ENCODE peak calls at places on chromosome 17, in five cellular contexts. B is heart left ventricle, T is A549, K is ascending aorta, O is cardiac muscle cell. C is an unnamed sample. For H3K9me3, the result is how much of the 10 kb centered on the place peaks cover.

GRCh38 chr17:64198711-64199110 is 64.3 kb downstream of the TEX2 start:
- DNase-seq in B (no peak), T (no peak), K (no peak), O (no peak), C (no peak)

GRCh38 chr17:55458977-55459376 is 37.3 kb upstream of the MMD start:
- DNase-seq in B (no peak), T (no peak), K (no peak), O (no peak), C (peak)

GRCh38 chr17:75155191-75155601 is 884 bp upstream of the JPT1 start:
- DNase-seq in B (no peak), T (no peak), K (no peak), O (no peak), C (no peak)

GRCh38 chr17:76725580-76726230 is 701 bp downstream of the JMJD6 start:
- DNase-seq in B (peak), T (peak), K (peak), O (peak), C (peak)

GRCh38 chr17:7056386-7056785 is 12.5 kb upstream of the SLC16A11 start:
- DNase-seq in B (no peak), T (no peak), K (no peak), O (no peak), C (no peak)

GRCh38 chr17:67245073-67245693 is at the start of gene HELZ:
- DNase-seq in B (peak), T (peak), K (peak), O (peak), C (peak)

GRCh38 chr17:77846531-77847085 is 111.9 kb upstream of the TNRC6C start:
- DNase-seq in B (no peak), T (no peak), K (no peak), O (no peak), C (peak)

GRCh38 chr17:78040561-78041400 is 82.3 kb downstream of the TNRC6C start:
- DNase-seq in B (peak), T (peak), K (peak), O (no peak), C (peak)

GRCh38 chr17:19024101-19025078 is 19.8 kb upstream of the FAM83G start:
- DNase-seq in B (peak), T (no peak), K (no peak), O (no peak), C (peak)

GRCh38 chr17:46031920-46032319 is 32.9 kb downstream of the STH start:
- DNase-seq in B (no peak), T (no peak), K (no peak), O (no peak), C (no peak)

GRCh38 chr17:51355314-51356083 is 95.2 kb downstream of the UTP18 start:
- DNase-seq in B (no peak), T (no peak), K (no peak), O (no peak), C (no peak)

GRCh38 chr17:47884905-47885735 is 10.9 kb upstream of the SP2 start:
- DNase-seq in B (no peak), T (no peak), K (no peak), O (no peak), C (peak)
- H3K4me3 ChIP-seq in B (no peak), T (no peak), K (no peak), O (no peak), C (no peak)

DNA sequence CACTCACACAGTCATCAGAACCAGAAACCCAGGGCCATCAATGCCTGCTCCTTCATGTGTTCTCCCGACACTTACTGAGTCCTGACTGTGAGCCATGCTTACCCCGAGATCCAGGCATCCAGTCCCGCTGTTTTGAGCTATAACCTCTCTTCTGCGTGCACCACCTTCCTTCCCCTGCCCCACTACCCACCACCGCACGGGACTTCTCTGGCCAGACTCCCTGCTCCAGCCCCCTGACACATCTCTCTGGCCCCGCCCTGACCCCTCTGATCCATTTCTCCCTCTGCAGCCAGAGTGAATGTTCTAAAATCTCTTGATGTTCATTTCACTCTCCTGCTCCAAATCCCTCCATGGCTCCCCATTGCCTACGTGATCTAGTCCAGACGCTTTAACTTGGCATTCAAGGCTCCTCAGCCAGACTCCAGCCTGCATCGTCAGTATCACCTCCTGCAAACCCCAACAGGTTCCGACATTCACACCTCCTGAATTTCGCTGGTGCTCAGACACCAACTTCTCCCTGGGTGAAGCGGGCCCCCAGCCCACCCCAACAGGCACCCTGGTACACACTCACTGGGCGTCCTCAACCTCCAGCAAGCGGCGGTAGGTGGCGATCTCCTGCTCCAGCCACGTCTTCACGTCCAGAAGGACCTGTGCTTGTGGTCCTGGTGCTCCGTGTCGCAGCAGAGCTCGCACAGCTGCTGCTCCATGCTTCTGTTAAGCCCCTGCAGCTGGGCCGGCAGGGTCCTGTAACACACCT is 3.1 kb upstream of the KRT17 start:
- DNase-seq in B (no peak), T (no peak), K (no peak), O (no peak), C (no peak)
- H3K27ac ChIP-seq in B (no peak), T (no peak), K (no peak), O (no peak), C (no peak)

DNA sequence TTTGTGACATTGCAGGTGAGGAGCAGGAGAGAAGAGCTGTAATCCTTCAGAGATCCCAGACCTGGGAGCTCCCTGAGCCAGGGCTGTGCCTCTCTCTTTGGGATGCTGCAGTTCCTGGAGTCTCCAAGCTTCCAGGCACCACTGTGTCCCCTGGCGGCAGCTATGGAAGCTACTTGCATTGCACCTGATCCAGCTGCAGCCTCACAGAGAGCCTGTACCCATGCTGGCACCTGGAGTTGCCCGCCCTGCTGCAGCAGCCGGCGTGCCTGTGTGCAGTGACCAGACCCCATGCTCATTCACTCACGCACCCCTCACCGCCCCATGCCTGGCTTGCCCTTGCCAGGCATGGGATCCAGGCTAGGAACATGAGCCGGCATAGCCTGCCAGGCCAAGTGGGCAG is 51.8 kb upstream of the MED9 start:
- DNase-seq in B (no peak), T (no peak), K (no peak), O (no peak), C (no peak)
- H3K9me3 ChIP-seq in B (under half), T (under half), K (under half), O (under half), C (under half)

GRCh38 chr17:57550671-57551315 is 194.3 kb downstream of the CCDC182 start:
- DNase-seq in B (no peak), T (no peak), K (no peak), O (no peak), C (no peak)
- H3K4me3 ChIP-seq in B (no peak), T (no peak), K (no peak), O (no peak), C (no peak)

GRCh38 chr17:2264023-2264860 is 39.3 kb downstream of the SMG6 start:
- DNase-seq in B (no peak), T (no peak), K (no peak), O (peak), C (no peak)
- H3K27ac ChIP-seq in B (no peak), T (no peak), K (peak), O (no peak), C (peak)

DNA sequence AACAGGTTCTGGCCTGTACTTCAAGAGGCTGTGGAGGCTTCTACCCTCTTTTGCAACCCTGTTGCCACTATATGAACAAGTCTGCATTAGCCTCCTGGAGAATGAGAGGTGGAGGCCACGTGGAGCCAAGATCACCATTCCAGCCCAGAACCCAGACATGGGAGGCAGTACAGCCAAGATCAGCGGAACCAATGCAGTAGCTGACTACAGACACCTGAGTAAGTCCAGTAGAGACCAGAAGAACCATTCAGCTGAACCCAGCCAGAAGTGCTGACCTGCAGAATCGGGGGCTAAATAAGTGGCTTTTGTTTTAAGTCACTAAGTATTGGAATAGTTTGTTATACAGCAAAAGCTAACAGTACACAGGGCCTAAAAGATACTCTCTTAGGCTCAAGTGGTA is 12.1 kb downstream of the FAM20A start:
- DNase-seq in B (no peak), T (no peak), K (no peak), O (no peak), C (no peak)
- H3K9me3 ChIP-seq in B (under half), T (under half), K (under half), O (under half), C (under half)

DNA sequence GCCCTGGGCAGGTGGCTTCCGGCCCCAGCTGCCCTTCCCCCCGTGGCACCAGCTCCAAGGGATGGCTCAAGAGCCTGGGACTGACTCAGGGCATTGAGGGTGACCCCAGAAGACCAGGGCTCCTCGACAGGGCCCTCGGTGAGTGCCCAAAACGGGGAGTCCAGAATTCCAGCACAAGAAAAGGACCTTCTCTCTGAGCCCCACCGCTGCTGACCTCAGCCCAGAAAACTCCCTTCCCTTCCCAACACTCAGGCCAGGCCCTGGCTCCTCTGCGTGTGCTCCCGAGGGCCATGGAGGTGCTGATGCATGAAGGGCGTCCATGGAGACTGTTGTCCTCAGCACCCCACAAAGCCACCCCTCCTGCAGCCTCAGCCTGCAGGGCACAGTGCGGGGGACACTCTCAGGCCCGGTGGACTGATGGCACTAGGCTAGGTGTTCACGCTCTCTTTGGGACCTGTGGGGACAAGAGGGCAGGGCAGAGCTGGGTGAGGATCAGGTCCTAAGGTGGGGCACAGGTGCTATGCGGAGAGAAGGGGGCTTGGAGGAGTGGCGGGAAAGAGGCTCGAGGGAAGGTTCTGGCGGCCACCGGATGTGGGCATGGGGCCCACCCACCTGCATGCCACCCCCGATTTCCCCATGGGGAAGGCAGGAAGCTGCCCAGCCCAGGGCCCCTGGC is 4.3 kb upstream of the TSPOAP1 start:
- DNase-seq in B (no peak), T (no peak), K (no peak), O (no peak), C (no peak)
- H3K4me3 ChIP-seq in B (peak), T (no peak), K (peak), O (no peak), C (peak)

GRCh38 chr17:14693382-14693781 is 392.5 kb downstream of the HS3ST3B1 start:
- DNase-seq in B (no peak), T (no peak), K (no peak), O (no peak), C (no peak)
- H3K27ac ChIP-seq in B (no peak), T (no peak), K (no peak), O (no peak), C (no peak)